ENCODE peak calls at places on chromosomes 5 and 9, in eight cellular contexts. H is retinal pigment epithelial cell, F is PC-9, C is AG04450, Q is fibroblast of lung, W is colonic mucosa, Z is AG10803, U is stomach. P is an unnamed sample.

GRCh38 chr9:70470050-70471015 is 55.9 kb upstream of the KLF9 start:
- DNase-seq in C (no peak), W (peak), Q (no peak), U (peak), Z (peak), H (no peak), F (no peak), P (no peak)

GRCh38 chr5:81393783-81394718 is at the start of gene ACOT12:
- DNase-seq in Z (no peak), H (no peak), U (no peak), Q (peak), F (no peak), W (no peak), C (no peak), P (no peak)

GRCh38 chr9:87657893-87658292 is 68.0 kb upstream of the CTSL start:
- DNase-seq in W (no peak), Q (no peak), C (no peak), Z (no peak), H (no peak), U (no peak), F (no peak), P (no peak)

GRCh38 chr9:122392284-122392683 is 21.5 kb downstream of the PTGS1 start:
- DNase-seq in Q (no peak), W (peak), C (no peak), Z (no peak), F (no peak), U (no peak), H (no peak), P (no peak)

GRCh38 chr9:94014066-94014654 is 59.0 kb upstream of the BARX1 start:
- DNase-seq in Q (peak), W (no peak), Z (peak), F (peak), C (no peak), U (no peak), H (no peak), P (no peak)

GRCh38 chr5:150053231-150053626 is 33.1 kb downstream of the CSF1R start:
- DNase-seq in U (no peak), Z (peak), W (no peak), C (no peak), H (peak), F (peak), Q (peak), P (peak)

GRCh38 chr5:35046754-35047153 is 995 bp downstream of the AGXT2 start:
- DNase-seq in C (peak), W (no peak), Z (peak), U (no peak), H (no peak), F (no peak), Q (peak), P (no peak)

GRCh38 chr5:14268236-14268701 is 125.1 kb downstream of the TRIO start:
- DNase-seq in Q (peak), C (no peak), F (peak), Z (peak), H (no peak), W (no peak), U (no peak), P (peak)

GRCh38 chr9:124122813-124123462 is 111.4 kb downstream of the LHX2 start:
- DNase-seq in Z (peak), F (no peak), U (no peak), H (no peak), Q (no peak), W (no peak), C (no peak), P (no peak)

GRCh38 chr9:35406183-35406959 is 83.5 kb upstream of the RUSC2 start:
- DNase-seq in W (peak), F (no peak), Q (no peak), H (no peak), U (peak), C (no peak), Z (no peak), P (no peak)

GRCh38 chr9:133848471-133848870 is 110.3 kb upstream of the SARDH start:
- DNase-seq in Q (no peak), W (no peak), Z (no peak), F (no peak), H (no peak), U (no peak), C (no peak), P (no peak)

GRCh38 chr9:121267689-121268597 is at the start of gene GSN:
- DNase-seq in H (no peak), C (no peak), Z (peak), F (peak), Q (peak), U (peak), W (peak), P (no peak)

GRCh38 chr5:175853573-175854230 is 17.7 kb upstream of the CPLX2 start:
- DNase-seq in C (no peak), W (no peak), F (no peak), U (no peak), Z (no peak), Q (no peak), H (no peak), P (no peak)

GRCh38 chr5:146076028-146076427 is 29.3 kb downstream of the PLAC8L1 start:
- DNase-seq in W (peak), F (no peak), Z (no peak), H (no peak), Q (no peak), U (no peak), C (no peak), P (no peak)

GRCh38 chr5:87260604-87261200 is 7.0 kb upstream of the RASA1 start:
- DNase-seq in C (no peak), U (no peak), F (no peak), H (no peak), Z (no peak), W (no peak), Q (no peak), P (no peak)

DNA sequence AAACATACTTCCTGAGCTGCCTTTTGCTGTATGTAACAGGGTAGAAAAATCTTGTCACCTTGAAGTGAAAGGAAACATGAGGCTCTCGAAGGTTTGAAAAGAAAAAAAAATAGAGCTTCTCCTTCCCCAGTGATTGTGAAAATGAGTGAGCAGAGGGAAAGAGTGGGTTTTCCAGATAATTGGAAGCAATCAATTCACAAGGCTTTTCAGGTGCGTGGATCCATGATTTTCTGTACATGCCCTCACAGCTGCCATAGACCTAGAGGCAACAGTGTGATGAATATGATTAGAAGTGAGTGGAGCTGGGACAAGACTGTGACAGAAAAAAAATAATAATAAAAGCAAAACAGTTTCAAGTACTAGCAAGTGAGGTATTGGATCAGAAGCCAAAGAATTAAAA is 1422.5 kb upstream of the CDH6 start:
- DNase-seq in Q (no peak), Z (no peak), C (no peak), W (no peak), U (no peak), F (no peak), H (no peak), P (no peak)
- H3K4me3 ChIP-seq in Q (no peak), Z (no peak), C (no peak), W (no peak), U (no peak), F (no peak), H (no peak), P (no peak)

GRCh38 chr5:135750506-135750905 is 84.0 kb upstream of the SLC25A48 start:
- DNase-seq in W (no peak), C (no peak), Q (no peak), H (no peak), Z (no peak), F (no peak), U (no peak), P (no peak)
- TF ChIP-seq CTCF in W (no peak), C (peak), Q (no peak), H (peak), Z (no peak), F (no peak), U (no peak), P (peak)

GRCh38 chr5:23012842-23013241 is 159.7 kb upstream of the CDH12 start:
- DNase-seq in C (no peak), H (no peak), Q (no peak), U (no peak), W (no peak), F (no peak), Z (no peak), P (no peak)
- H3K4me3 ChIP-seq in C (no peak), H (no peak), Q (peak), U (peak), W (no peak), F (peak), Z (no peak), P (peak)

DNA sequence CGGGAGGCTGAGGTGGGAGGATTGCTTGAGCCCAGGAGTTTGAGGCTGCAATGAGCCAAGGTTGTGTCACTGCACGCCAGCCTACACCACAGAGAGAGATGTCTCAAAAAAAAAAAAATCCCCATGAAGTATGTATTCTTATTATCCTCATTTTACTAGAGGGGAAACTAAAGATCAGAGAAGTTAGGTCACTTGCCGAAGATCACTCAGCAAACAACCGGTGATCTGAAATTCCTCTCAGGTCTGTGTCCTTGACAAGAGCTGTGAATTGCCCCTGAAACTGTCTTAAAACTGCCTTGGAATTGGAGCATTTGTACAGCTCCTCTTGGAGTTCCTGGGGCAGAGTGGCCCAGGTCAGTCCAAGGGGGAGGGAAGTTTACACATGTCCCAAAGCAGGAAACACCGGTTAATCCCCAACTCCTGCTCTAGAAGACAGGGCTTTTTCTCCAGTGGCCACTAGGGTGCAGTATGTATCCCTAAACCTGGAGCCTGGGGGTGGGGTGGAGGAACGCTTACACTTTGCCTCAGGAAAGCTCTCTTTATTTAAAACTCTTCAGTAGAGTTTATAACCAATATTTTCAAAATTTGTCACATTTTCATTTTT is 27.6 kb downstream of the AQP7 start:
- DNase-seq in F (peak), C (peak), W (peak), U (peak), Q (peak), Z (peak), H (peak), P (peak)
- TF ChIP-seq CTCF in F (peak), C (peak), W (peak), U (peak), Q (peak), Z (peak), H (peak), P (peak)

GRCh38 chr5:123089971-123090640 is 1.1 kb downstream of the PRDM6 start:
- DNase-seq in Z (peak), C (no peak), F (no peak), U (no peak), W (no peak), H (no peak), Q (peak), P (no peak)

GRCh38 chr5:123091258-123091987 is 2.4 kb downstream of the PRDM6 start:
- DNase-seq in F (no peak), U (no peak), H (no peak), Z (no peak), W (no peak), C (no peak), Q (peak), P (no peak)

GRCh38 chr5:123090641-123091257 is 1.7 kb downstream of the PRDM6 start:
- DNase-seq in U (no peak), C (no peak), F (no peak), Z (no peak), H (no peak), W (no peak), Q (no peak), P (no peak)

GRCh38 chr5:123088031-123088805 is 823 bp upstream of the PRDM6 start:
- DNase-seq in C (no peak), U (no peak), Z (no peak), W (no peak), Q (peak), H (no peak), F (no peak), P (no peak)

DNA sequence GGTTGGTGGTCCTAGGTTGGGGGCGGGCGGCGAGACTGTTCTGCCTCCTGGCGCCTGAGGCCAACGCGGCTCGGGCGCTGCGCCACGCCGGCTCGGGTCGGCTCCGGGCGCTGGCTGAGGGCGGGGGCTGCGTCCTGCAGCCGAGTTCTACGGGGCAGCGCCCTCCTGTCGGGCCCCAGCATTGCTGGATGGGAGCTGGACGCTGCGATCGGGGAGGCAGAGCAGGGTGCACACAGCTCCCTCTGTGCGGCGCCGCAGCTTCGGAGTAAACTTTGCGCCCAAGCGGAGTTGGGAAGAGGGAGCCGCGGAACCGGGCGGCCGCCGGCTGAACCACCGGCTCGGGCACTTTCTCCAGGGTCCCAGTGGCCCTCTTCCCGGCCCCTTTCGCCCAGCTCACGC is 530 bp downstream of the PRDM6 start:
- DNase-seq in F (no peak), W (no peak), Z (peak), Q (peak), U (no peak), H (no peak), C (no peak), P (no peak)
- H3K4me3 ChIP-seq in F (no peak), W (peak), Z (peak), Q (peak), U (peak), H (peak), C (peak), P (peak)

DNA sequence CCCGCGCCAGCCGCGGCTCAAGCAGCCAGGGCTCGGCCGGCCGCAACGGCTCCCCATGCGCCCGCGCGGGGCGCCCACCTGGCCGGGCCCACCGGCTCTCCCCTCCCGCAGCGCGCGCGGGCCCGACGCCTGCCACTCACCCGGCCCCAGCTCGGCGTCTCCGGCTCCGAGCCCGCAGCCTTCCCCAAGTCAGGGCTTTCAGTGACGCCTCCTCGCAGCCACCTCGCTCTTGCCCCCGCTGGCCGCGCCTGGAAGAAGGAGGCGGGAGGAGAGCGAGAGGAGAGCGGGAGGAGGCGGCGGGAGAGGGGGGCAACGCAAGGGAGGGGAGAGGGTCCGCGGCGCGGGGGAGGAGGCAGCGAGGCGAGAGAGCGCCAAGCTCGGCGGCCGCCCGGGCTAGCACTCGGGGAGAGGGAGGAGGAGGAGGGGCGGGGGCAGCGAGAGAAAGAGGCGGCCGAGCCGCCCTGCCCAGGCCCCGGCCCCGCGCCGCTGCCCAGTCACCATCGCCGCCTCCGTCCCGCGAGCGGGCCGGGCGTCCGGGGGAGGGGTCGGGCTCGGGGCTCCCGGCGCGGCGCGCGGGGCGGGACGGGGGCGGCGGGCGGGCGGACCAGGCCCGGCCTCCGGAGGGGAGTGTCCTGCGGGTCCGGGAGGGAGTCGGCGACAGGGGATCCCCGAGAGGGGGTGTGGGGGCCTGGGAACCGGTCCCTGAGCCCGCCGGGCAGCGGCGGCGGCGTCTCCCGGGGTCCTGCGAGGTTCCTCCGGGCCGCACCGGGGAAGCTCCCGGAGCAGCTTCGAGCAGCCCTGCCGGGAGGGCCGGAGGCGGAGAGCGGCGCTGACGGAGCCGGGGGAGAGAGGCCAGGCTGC is at the start of gene LHFPL2:
- DNase-seq in H (no peak), W (peak), Q (peak), Z (peak), C (no peak), F (peak), U (peak), P (no peak)
- TF ChIP-seq CTCF in H (no peak), W (no peak), Q (no peak), Z (no peak), C (no peak), F (no peak), U (no peak), P (no peak)

DNA sequence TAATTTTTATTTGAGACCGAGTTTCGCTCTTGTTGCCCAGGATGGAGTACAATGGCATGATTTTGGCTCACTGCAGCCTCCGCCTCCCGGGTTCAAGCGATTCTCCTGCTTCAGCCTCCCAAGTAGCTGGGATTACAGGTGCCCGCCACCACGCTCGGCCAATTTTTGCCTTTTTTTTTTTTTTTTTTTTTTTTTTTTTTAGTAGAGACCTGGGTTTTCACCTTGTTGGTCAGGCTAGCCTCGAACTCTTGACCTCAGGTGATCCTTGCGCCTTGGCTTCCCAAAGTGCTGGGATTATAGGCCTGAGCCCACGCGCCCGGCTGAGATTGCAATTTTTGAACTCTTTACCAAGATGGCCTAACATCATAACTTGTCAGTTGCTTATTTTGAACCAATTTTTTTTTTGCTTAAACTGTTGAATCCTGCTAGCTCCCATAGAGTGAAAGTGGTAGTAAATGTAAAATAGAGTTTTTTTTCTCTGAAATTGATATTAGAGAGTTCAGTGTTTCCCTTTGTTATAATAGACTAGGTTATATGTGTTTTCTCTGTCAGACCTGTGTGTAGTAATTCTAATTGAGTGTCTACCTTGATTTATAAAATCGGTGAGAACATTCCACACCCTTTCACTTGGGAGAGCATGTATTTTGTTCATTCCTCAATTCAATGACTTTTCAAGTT is 3.8 kb downstream of the GPBP1 start:
- DNase-seq in H (no peak), F (no peak), U (no peak), W (no peak), Z (no peak), C (no peak), Q (no peak), P (no peak)
- H3K4me3 ChIP-seq in H (peak), F (peak), U (peak), W (peak), Z (peak), C (peak), Q (peak), P (peak)

GRCh38 chr5:129096382-129096991 is 1.9 kb downstream of the ISOC1 start:
- DNase-seq in C (no peak), Q (no peak), F (no peak), U (no peak), H (no peak), Z (no peak), W (peak), P (no peak)
- TF ChIP-seq CTCF in C (no peak), Q (no peak), F (no peak), U (no peak), H (peak), Z (no peak), W (no peak), P (peak)